ENCODE peak calls at places on chromosome 13, in ten cellular contexts. K is HCT116; Q is HL-60; M is left lung; E is neural crest cell; D is thoracic aorta; U is B cell; J is CD8-positive, alpha-beta T cell; Y is hepatocyte; S is AG04450. A is an unnamed sample.

GRCh38 chr13:110536006-110536693 is 25.4 kb downstream of the RAB20 start:
- DNase-seq in E (no peak), J (no peak), D (no peak), U (no peak), S (no peak), M (peak), Y (no peak), Q (peak), K (no peak), A (no peak)

GRCh38 chr13:97798836-97799235 is 154.6 kb upstream of the IPO5 start:
- DNase-seq in M (no peak), J (no peak), D (no peak), Q (no peak), K (no peak), S (no peak), Y (no peak), U (no peak), E (no peak), A (no peak)

GRCh38 chr13:31927219-31927653 is 104.3 kb upstream of the FRY start:
- DNase-seq in D (no peak), J (no peak), E (no peak), U (no peak), Q (no peak), S (no peak), Y (peak), K (no peak), M (no peak), A (no peak)

GRCh38 chr13:73952683-73953082 is 181.5 kb downstream of the KLF12 start:
- DNase-seq in M (no peak), Q (no peak), E (no peak), Y (no peak), U (no peak), K (no peak), J (no peak), D (no peak), S (peak), A (no peak)

GRCh38 chr13:77386880-77387606 is 60.1 kb upstream of the MYCBP2 start:
- DNase-seq in Q (peak), S (no peak), Y (no peak), E (no peak), J (no peak), U (no peak), K (no peak), M (no peak), D (peak), A (no peak)

GRCh38 chr13:108361769-108362168 is 92.3 kb downstream of the TNFSF13B start:
- DNase-seq in Y (no peak), Q (no peak), K (no peak), U (no peak), J (no peak), S (no peak), E (no peak), D (no peak), M (no peak), A (no peak)

GRCh38 chr13:67557642-67558241 is 327.6 kb upstream of the PCDH9 start:
- DNase-seq in S (no peak), M (no peak), Y (no peak), J (no peak), D (no peak), K (no peak), Q (peak), U (no peak), E (no peak), A (no peak)

GRCh38 chr13:55160911-55161310 is 1979.8 kb upstream of the PRR20A start:
- DNase-seq in D (no peak), K (no peak), E (no peak), Q (no peak), M (no peak), S (no peak), Y (no peak), J (no peak), U (no peak), A (no peak)

GRCh38 chr13:21297452-21297851 is 121.0 kb downstream of the MRPL57 start:
- DNase-seq in E (no peak), U (no peak), J (no peak), D (no peak), Y (no peak), M (no peak), K (no peak), Q (no peak), S (no peak), A (no peak)

GRCh38 chr13:31162151-31163008 is 676 bp upstream of the HSPH1 start:
- DNase-seq in Q (peak), U (peak), Y (peak), M (peak), E (peak), J (peak), S (peak), D (peak), K (peak), A (peak)

GRCh38 chr13:104321756-104322155 is 1255.5 kb upstream of the SLC10A2 start:
- DNase-seq in D (no peak), U (no peak), K (no peak), E (no peak), Y (no peak), S (no peak), M (no peak), Q (no peak), J (no peak), A (no peak)

GRCh38 chr13:45737571-45738002 is 35.5 kb downstream of the CBY2 start:
- DNase-seq in Y (no peak), Q (peak), J (no peak), U (no peak), D (no peak), S (no peak), K (peak), M (no peak), E (no peak), A (no peak)

GRCh38 chr13:30739646-30740642 is 4.6 kb downstream of the ALOX5AP start:
- DNase-seq in J (no peak), S (peak), M (no peak), U (peak), D (no peak), Q (peak), Y (no peak), E (no peak), K (peak), A (peak)

GRCh38 chr13:111503376-111503775 is 182.9 kb downstream of the TEX29 start:
- DNase-seq in J (no peak), M (no peak), U (no peak), Q (no peak), K (no peak), Y (no peak), S (no peak), D (no peak), E (no peak), A (no peak)

GRCh38 chr13:48110930-48111721 is 16.2 kb upstream of the MED4 start:
- DNase-seq in Q (no peak), E (peak), K (no peak), M (no peak), D (no peak), U (no peak), J (no peak), S (no peak), Y (no peak), A (no peak)

GRCh38 chr13:44272692-44273091 is 100.9 kb upstream of the SERP2 start:
- DNase-seq in U (no peak), Y (no peak), J (no peak), M (no peak), E (no peak), S (no peak), K (no peak), D (no peak), Q (no peak), A (no peak)

GRCh38 chr13:80001510-80001842 is 339.4 kb downstream of the SPRY2 start:
- DNase-seq in K (no peak), E (no peak), J (no peak), Q (no peak), D (no peak), Y (no peak), M (no peak), U (no peak), S (no peak), A (no peak)

GRCh38 chr13:94020833-94021232 is 458.6 kb downstream of the DCT start:
- DNase-seq in Y (no peak), S (no peak), E (no peak), D (no peak), U (no peak), M (no peak), K (no peak), Q (no peak), J (no peak), A (no peak)

DNA sequence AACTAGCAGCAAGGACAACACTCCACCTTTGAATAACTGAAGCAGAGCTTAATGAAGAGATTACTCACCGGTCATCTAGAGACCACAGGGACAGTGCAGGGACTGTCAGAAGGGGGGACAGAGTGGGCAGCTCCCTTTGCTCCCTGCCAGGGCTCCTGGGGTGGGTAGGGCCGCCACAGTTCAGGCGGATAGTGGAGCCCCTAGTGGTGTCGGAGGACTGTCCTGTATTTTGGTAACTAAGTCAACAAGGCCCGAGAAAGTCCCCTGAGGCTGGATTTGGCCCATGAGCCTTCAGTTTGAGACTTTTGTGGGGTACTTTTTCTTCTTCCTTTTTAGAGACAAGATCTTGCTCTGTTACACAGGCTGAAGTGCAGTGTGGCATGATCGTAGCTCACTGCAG is 44.6 kb downstream of the GJA3 start:
- DNase-seq in Q (no peak), S (no peak), J (no peak), Y (no peak), M (no peak), U (no peak), D (no peak), E (no peak), K (no peak), A (no peak)
- TF ChIP-seq CTCF in Q (no peak), S (no peak), J (no peak), Y (no peak), M (no peak), U (no peak), D (no peak), E (no peak), K (peak), A (peak)

DNA sequence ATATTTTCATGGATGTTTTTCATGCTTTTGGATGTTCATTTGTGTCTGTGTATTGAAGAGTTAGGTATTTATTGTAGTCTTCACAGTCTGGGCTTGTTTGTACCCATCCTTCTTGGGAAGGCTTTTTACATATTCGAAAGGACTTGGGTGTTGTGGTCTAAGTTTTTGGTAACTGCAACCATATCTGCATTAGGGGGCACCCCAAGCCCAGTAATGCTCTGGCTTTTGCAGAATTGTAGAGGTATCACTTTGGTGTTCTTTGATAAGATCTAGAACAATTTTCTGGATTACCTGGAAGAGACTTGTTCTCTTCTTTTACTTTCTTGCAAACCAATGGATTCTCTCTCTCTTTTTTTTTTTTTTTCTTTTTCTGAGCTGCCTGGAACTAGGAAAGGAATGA is 581.3 kb downstream of the DACH1 start:
- DNase-seq in K (no peak), J (no peak), S (no peak), D (no peak), E (no peak), Y (no peak), Q (no peak), U (no peak), M (no peak), A (no peak)
- TF ChIP-seq CTCF in K (no peak), J (no peak), S (no peak), D (no peak), E (no peak), Y (peak), Q (no peak), U (no peak), M (no peak), A (peak)

GRCh38 chr13:27839809-27840467 is 47.7 kb downstream of the GSX1 start:
- DNase-seq in D (no peak), M (no peak), Q (no peak), Y (no peak), J (no peak), K (peak), E (no peak), S (no peak), U (no peak), A (no peak)
- TF ChIP-seq CTCF in D (no peak), M (no peak), Q (no peak), Y (no peak), J (no peak), K (peak), E (no peak), S (no peak), U (no peak), A (no peak)

GRCh38 chr13:41900918-41901317 is 60.0 kb downstream of the VWA8 start:
- DNase-seq in E (no peak), Y (no peak), U (no peak), Q (no peak), M (no peak), K (no peak), S (no peak), J (no peak), D (no peak), A (no peak)

GRCh38 chr13:41909524-41909923 is 51.4 kb downstream of the VWA8 start:
- DNase-seq in Y (no peak), M (no peak), E (no peak), J (no peak), K (no peak), D (no peak), S (no peak), Q (no peak), U (no peak), A (no peak)

DNA sequence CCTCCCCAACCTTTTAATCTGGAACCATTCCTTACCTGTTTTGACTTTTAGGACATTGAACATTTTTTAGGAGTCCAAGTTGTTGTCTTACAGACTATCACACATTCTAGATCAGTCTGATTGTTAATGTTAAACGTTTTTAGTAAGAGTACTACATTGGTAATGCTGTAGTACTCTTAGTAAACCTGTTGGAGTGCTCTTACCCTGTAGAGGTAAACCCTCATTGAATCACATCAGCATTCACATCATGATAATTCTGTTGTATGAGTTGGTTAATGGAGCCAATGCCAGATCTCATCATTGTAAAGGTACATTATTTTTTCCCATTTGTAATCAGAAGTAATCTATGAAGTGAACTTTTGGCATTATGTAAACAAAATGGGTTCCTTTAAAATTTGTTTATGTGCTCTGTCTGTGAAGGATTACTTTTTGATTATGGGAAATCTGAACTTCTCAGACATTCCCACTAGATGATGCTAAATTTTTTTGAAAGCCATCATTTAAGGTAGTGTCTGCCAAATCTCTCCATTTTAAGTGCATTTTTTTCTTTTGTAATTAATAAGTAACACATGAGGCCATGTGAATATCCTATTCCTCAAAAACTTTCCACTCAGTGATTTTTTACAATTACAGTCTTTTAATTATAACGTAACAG is 55.2 kb downstream of the VWA8 start:
- DNase-seq in J (no peak), D (no peak), U (no peak), S (no peak), Q (no peak), Y (peak), K (peak), M (no peak), E (no peak), A (peak)
- TF ChIP-seq CTCF in J (peak), D (no peak), U (peak), S (peak), Q (peak), Y (peak), K (peak), M (peak), E (peak), A (peak)

GRCh38 chr13:114043421-114044053 is 69.7 kb upstream of the C13orf46 start:
- DNase-seq in J (no peak), Y (peak), S (peak), Q (peak), U (no peak), D (no peak), M (no peak), K (no peak), E (no peak), A (no peak)
- TF ChIP-seq CTCF in J (no peak), Y (no peak), S (peak), Q (peak), U (no peak), D (no peak), M (no peak), K (no peak), E (no peak), A (peak)

A was measured in GM12864.